ENCODE peak calls at places on chromosome 13, in four cellular contexts. One of them, this sample, is unnamed.

GRCh38 chr13:65472336-65472735 is 1757.8 kb downstream of the PCDH9 start:
- DNase-seq in NB4: no peak
- DNase-seq in IMR-90: no peak
- DNase-seq in uterus: no peak
- DNase-seq in this sample: no peak

GRCh38 chr13:90732049-90732448 is 615.4 kb upstream of the MIR17HG start:
- DNase-seq in NB4: peak
- DNase-seq in IMR-90: no peak
- DNase-seq in uterus: no peak
- DNase-seq in this sample: no peak

GRCh38 chr13:36102721-36103120 is 28.5 kb downstream of the DCLK1 start:
- DNase-seq in NB4: no peak
- DNase-seq in IMR-90: no peak
- DNase-seq in uterus: no peak
- DNase-seq in this sample: no peak

GRCh38 chr13:24281188-24282008 is 28.0 kb upstream of the C1QTNF9 start:
- DNase-seq in NB4: no peak
- DNase-seq in IMR-90: no peak
- DNase-seq in uterus: no peak
- DNase-seq in this sample: no peak

GRCh38 chr13:111343186-111343805 is 22.9 kb downstream of the TEX29 start:
- DNase-seq in NB4: no peak
- DNase-seq in IMR-90: no peak
- DNase-seq in uterus: no peak
- DNase-seq in this sample: no peak

GRCh38 chr13:19061278-19061677 is 120.3 kb downstream of the TUBA3C start:
- DNase-seq in NB4: no peak
- DNase-seq in IMR-90: no peak
- DNase-seq in uterus: no peak
- DNase-seq in this sample: no peak

GRCh38 chr13:19605161-19605955 is 28.1 kb upstream of the MPHOSPH8 start:
- DNase-seq in NB4: no peak
- DNase-seq in IMR-90: peak
- DNase-seq in uterus: no peak
- DNase-seq in this sample: no peak

GRCh38 chr13:72405441-72405840 is 322.0 kb downstream of the MZT1 start:
- DNase-seq in NB4: no peak
- DNase-seq in IMR-90: no peak
- DNase-seq in uterus: no peak
- DNase-seq in this sample: no peak

GRCh38 chr13:93660664-93661063 is 434.1 kb downstream of the GPC6 start:
- DNase-seq in NB4: no peak
- DNase-seq in IMR-90: no peak
- DNase-seq in uterus: no peak
- DNase-seq in this sample: no peak

GRCh38 chr13:67803118-67803517 is 573.0 kb upstream of the PCDH9 start:
- DNase-seq in NB4: no peak
- DNase-seq in IMR-90: no peak
- DNase-seq in uterus: no peak
- DNase-seq in this sample: no peak

GRCh38 chr13:98984983-98985382 is 7.1 kb upstream of the DOCK9 start:
- DNase-seq in NB4: peak
- DNase-seq in IMR-90: no peak
- DNase-seq in uterus: no peak
- DNase-seq in this sample: no peak

GRCh38 chr13:45441633-45442032 is 23.1 kb upstream of the COG3 start:
- DNase-seq in NB4: peak
- DNase-seq in IMR-90: peak
- DNase-seq in uterus: no peak
- DNase-seq in this sample: no peak

GRCh38 chr13:94849254-94849653 is 136.9 kb upstream of the SOX21 start:
- DNase-seq in NB4: no peak
- DNase-seq in IMR-90: no peak
- DNase-seq in uterus: no peak
- DNase-seq in this sample: no peak

GRCh38 chr13:27595055-27595811 is 25.1 kb downstream of the LNX2 start:
- DNase-seq in NB4: no peak
- DNase-seq in IMR-90: no peak
- DNase-seq in uterus: no peak
- DNase-seq in this sample: peak

GRCh38 chr13:73433893-73434292 is 375.1 kb downstream of the KLF5 start:
- DNase-seq in NB4: no peak
- DNase-seq in IMR-90: no peak
- DNase-seq in uterus: no peak
- DNase-seq in this sample: no peak

GRCh38 chr13:99086149-99086868 is 108.4 kb upstream of the DOCK9 start:
- DNase-seq in NB4: peak
- DNase-seq in IMR-90: peak
- DNase-seq in uterus: peak
- DNase-seq in this sample: peak

GRCh38 chr13:96112936-96113335 is 23.0 kb downstream of the HS6ST3 start:
- DNase-seq in NB4: no peak
- DNase-seq in IMR-90: no peak
- DNase-seq in uterus: peak
- DNase-seq in this sample: no peak

GRCh38 chr13:27170521-27171243 is 929 bp downstream of the USP12 start:
- DNase-seq in NB4: peak
- DNase-seq in IMR-90: no peak
- DNase-seq in uterus: peak
- DNase-seq in this sample: peak

GRCh38 chr13:56736966-56737365 is 403.8 kb upstream of the PRR20A start:
- DNase-seq in NB4: no peak
- DNase-seq in IMR-90: no peak
- DNase-seq in uterus: no peak
- DNase-seq in this sample: no peak

GRCh38 chr13:93726173-93727019 is 499.8 kb downstream of the GPC6 start:
- DNase-seq in NB4: no peak
- DNase-seq in IMR-90: no peak
- DNase-seq in uterus: no peak
- DNase-seq in this sample: no peak

GRCh38 chr13:59088716-59089115 is 1075.0 kb downstream of the DIAPH3 start:
- DNase-seq in NB4: no peak
- DNase-seq in IMR-90: peak
- DNase-seq in uterus: no peak
- DNase-seq in this sample: no peak

GRCh38 chr13:25135896-25136295 is 36.2 kb downstream of the AMER2 start:
- DNase-seq in NB4: no peak
- DNase-seq in IMR-90: no peak
- DNase-seq in uterus: no peak
- DNase-seq in this sample: no peak

GRCh38 chr13:42266464-42266863 is 5.5 kb upstream of the AKAP11 start:
- DNase-seq in NB4: no peak
- DNase-seq in IMR-90: peak
- DNase-seq in uterus: no peak
- DNase-seq in this sample: no peak

GRCh38 chr13:38824342-38824741 is 137.5 kb downstream of the FREM2 start:
- DNase-seq in NB4: no peak
- DNase-seq in IMR-90: no peak
- DNase-seq in uterus: no peak
- DNase-seq in this sample: no peak

GRCh38 chr13:63636231-63636993 is 2220.8 kb upstream of the PCDH20 start:
- DNase-seq in NB4: no peak
- DNase-seq in IMR-90: no peak
- DNase-seq in uterus: no peak
- DNase-seq in this sample: no peak

GRCh38 chr13:37701972-37702371 is 103.4 kb upstream of the POSTN start:
- DNase-seq in NB4: no peak
- DNase-seq in IMR-90: peak
- DNase-seq in uterus: peak
- DNase-seq in this sample: no peak

GRCh38 chr13:50400035-50400726 is 384.9 kb downstream of the KCNRG start:
- DNase-seq in NB4: no peak
- DNase-seq in IMR-90: peak
- DNase-seq in uterus: no peak
- DNase-seq in this sample: no peak

GRCh38 chr13:44758595-44759221 is 182.6 kb upstream of the TSC22D1 start:
- DNase-seq in NB4: no peak
- DNase-seq in IMR-90: peak
- DNase-seq in uterus: no peak
- DNase-seq in this sample: no peak

GRCh38 chr13:48299591-48299990 is 4.0 kb upstream of the RB1 start:
- DNase-seq in NB4: no peak
- DNase-seq in IMR-90: no peak
- DNase-seq in uterus: no peak
- DNase-seq in this sample: no peak

GRCh38 chr13:48303331-48304131 is at the start of gene RB1:
- DNase-seq in NB4: peak
- DNase-seq in IMR-90: peak
- DNase-seq in uterus: peak
- DNase-seq in this sample: peak

GRCh38 chr13:48302920-48303330 is 626 bp upstream of the RB1 start:
- DNase-seq in NB4: no peak
- DNase-seq in IMR-90: peak
- DNase-seq in uterus: no peak
- DNase-seq in this sample: no peak

GRCh38 chr13:48304132-48304876 is 753 bp downstream of the RB1 start:
- DNase-seq in NB4: peak
- DNase-seq in IMR-90: peak
- DNase-seq in uterus: no peak
- DNase-seq in this sample: peak
- TF ChIP-seq POLR2A in NB4: no peak
- TF ChIP-seq POLR2A in IMR-90: no peak
- TF ChIP-seq POLR2A in uterus: no peak
- TF ChIP-seq POLR2A in this sample: no peak

DNA sequence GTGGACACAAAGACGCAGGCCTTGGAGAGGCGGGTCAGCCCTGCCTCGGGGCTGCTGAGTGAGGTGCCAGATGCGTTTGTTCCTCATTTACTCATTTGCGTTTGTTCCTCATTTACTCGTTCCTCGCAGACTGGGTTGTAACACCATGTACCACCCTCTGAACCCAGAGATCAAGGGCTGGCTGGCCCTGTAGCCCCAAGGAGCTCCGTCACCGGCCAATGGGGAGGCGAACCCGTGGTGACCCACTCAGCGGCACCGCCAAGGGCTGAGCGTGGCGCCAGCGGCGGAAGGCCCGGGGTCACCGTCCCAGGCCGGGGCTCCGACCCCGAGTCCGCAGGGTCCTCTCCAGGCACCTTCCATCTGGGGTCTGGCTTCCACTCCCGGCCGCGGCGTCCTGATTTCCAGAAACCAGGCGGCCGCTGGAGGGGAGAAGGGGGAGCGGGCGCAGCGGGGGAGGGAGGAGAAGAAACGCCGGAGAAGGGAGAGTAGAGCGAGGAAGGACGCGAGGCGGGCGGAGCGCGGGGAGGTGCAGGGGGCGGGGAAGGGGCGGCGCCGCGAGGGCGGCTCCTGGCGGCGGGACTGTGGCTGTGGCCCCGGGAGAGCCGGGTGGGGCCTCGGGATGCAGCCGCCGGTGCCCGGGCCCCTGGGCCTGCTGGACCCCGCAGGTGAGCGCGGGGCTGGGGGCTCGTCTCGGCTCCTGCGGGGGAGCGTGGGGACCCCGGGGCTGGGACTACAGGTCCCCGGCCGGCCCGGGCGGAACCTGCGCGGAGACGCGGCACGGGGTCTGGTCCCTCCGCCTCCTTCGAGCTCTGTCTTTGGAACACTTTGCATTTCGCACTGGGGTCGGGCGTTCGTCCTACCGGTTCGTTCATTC is at the start of gene TMEM255B:
- DNase-seq in NB4: peak
- DNase-seq in IMR-90: peak
- DNase-seq in uterus: peak
- DNase-seq in this sample: peak
- TF ChIP-seq POLR2A in NB4: peak
- TF ChIP-seq POLR2A in IMR-90: no peak
- TF ChIP-seq POLR2A in uterus: no peak
- TF ChIP-seq POLR2A in this sample: no peak

DNA sequence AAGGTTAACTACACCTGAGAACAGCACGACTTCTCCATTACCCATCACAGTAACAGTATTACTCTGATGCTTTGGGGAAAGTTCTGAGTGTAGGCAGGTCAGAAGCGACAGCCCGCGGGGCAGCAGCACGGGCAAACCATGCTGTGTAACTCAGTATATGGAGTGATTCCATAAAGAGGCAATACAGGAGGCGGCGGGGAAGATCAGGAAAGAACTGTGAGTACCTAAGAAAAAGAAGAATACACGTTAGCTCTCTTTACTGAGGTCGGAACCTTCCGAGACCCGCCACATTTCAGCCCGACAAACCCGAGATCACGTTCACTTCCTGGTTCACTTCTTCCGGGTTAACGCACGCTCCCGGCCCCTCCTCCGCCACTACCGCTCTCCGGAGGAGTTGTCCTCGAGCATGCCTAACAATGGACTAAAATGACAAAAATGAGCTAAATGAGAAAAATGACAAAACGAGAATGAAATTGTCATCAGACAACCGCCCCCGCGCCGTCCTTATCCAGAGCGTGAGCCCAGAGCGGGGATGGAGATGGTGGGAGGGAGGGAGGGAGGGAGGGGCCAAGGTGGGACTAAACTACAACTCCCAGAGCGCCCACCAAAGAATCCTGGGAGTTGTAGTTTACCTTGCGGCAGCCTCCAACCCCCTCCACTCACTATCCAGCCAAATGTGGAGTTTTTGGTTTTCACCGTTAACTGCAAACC is at the start of gene MTRF1:
- DNase-seq in NB4: peak
- DNase-seq in IMR-90: peak
- DNase-seq in uterus: peak
- DNase-seq in this sample: peak
- TF ChIP-seq POLR2A in NB4: peak
- TF ChIP-seq POLR2A in IMR-90: no peak
- TF ChIP-seq POLR2A in uterus: no peak
- TF ChIP-seq POLR2A in this sample: peak

GRCh38 chr13:109784590-109785140 is 1.7 kb downstream of the IRS2 start:
- DNase-seq in NB4: peak
- DNase-seq in IMR-90: peak
- DNase-seq in uterus: peak
- DNase-seq in this sample: peak

GRCh38 chr13:109783815-109784589 is 2.4 kb downstream of the IRS2 start:
- DNase-seq in NB4: peak
- DNase-seq in IMR-90: no peak
- DNase-seq in uterus: no peak
- DNase-seq in this sample: peak

GRCh38 chr13:109782066-109782822 is 4.1 kb downstream of the IRS2 start:
- DNase-seq in NB4: peak
- DNase-seq in IMR-90: no peak
- DNase-seq in uterus: no peak
- DNase-seq in this sample: no peak

GRCh38 chr13:109782823-109783411 is 3.5 kb downstream of the IRS2 start:
- DNase-seq in NB4: peak
- DNase-seq in IMR-90: no peak
- DNase-seq in uterus: no peak
- DNase-seq in this sample: no peak

GRCh38 chr13:109783447-109783814 is 3.0 kb downstream of the IRS2 start:
- DNase-seq in NB4: peak
- DNase-seq in IMR-90: no peak
- DNase-seq in uterus: no peak
- DNase-seq in this sample: no peak
- TF ChIP-seq POLR2A in NB4: no peak
- TF ChIP-seq POLR2A in IMR-90: no peak
- TF ChIP-seq POLR2A in uterus: no peak
- TF ChIP-seq POLR2A in this sample: no peak

GRCh38 chr13:39876258-39876657 is 220.8 kb downstream of the COG6 start:
- DNase-seq in NB4: peak
- DNase-seq in IMR-90: peak
- DNase-seq in uterus: peak
- DNase-seq in this sample: no peak
- TF ChIP-seq POLR2A in NB4: no peak
- TF ChIP-seq POLR2A in IMR-90: no peak
- TF ChIP-seq POLR2A in uterus: no peak
- TF ChIP-seq POLR2A in this sample: no peak

GRCh38 chr13:113584205-113584869 is at the start of gene TFDP1:
- DNase-seq in NB4: peak
- DNase-seq in IMR-90: peak
- DNase-seq in uterus: no peak
- DNase-seq in this sample: peak
- TF ChIP-seq POLR2A in NB4: peak
- TF ChIP-seq POLR2A in IMR-90: peak
- TF ChIP-seq POLR2A in uterus: no peak
- TF ChIP-seq POLR2A in this sample: peak

This sample was measured in erythroblast.